ENCODE peak calls at places on chromosomes 6 and 20, in eight cellular contexts. H is HAP-1, U is IMR-90, R is bronchial epithelial cell, A is MM.1S, B is Panc1, E is SK-N-SH, C is transverse colon. L is an unnamed sample. For H3K27me3 and H3K36me3, the result is how much of the 10 kb centered on the place peaks cover.

GRCh38 chr6:31621991-31622390 is 1.5 kb downstream of the PRRC2A start:
- DNase-seq in A (no peak), R (no peak), H (peak), E (peak), B (no peak), C (peak), U (no peak), L (no peak)

GRCh38 chr6:28880894-28881780 is 42.6 kb downstream of the TRIM27 start:
- DNase-seq in A (peak), B (no peak), E (peak), R (peak), U (peak), H (peak), C (peak), L (no peak)

GRCh38 chr20:35610833-35611427 is 4.7 kb upstream of the SPAG4 start:
- DNase-seq in C (no peak), A (no peak), H (no peak), E (no peak), R (no peak), U (no peak), B (no peak), L (no peak)

GRCh38 chr6:11785449-11785951 is 6.9 kb upstream of the ADTRP start:
- DNase-seq in A (no peak), R (peak), B (no peak), E (no peak), U (no peak), C (no peak), H (no peak), L (no peak)

GRCh38 chr6:78947529-78947928 is 80.2 kb downstream of the IRAK1BP1 start:
- DNase-seq in E (no peak), C (no peak), R (no peak), B (no peak), A (no peak), H (no peak), U (peak), L (no peak)

GRCh38 chr6:158933075-158933474 is 66.9 kb downstream of the RSPH3 start:
- DNase-seq in A (no peak), U (no peak), R (no peak), B (no peak), H (no peak), C (no peak), E (no peak), L (no peak)

GRCh38 chr6:105045546-105045945 is 88.6 kb downstream of the LIN28B start:
- DNase-seq in H (no peak), B (peak), R (peak), C (no peak), E (no peak), U (peak), A (no peak), L (peak)

GRCh38 chr6:5125152-5126006 is 40.2 kb downstream of the PPP1R3G start:
- DNase-seq in E (no peak), R (peak), B (no peak), A (no peak), C (no peak), U (peak), H (no peak), L (peak)

GRCh38 chr6:30834643-30835042 is 49.7 kb upstream of the DDR1 start:
- DNase-seq in R (no peak), A (no peak), E (no peak), H (no peak), U (no peak), C (no peak), B (no peak), L (no peak)

GRCh38 chr6:168417158-168417557 is 23.8 kb upstream of the SMOC2 start:
- DNase-seq in U (no peak), B (no peak), A (no peak), H (no peak), R (no peak), E (no peak), C (no peak), L (no peak)

GRCh38 chr6:131292145-131292938 is 157.1 kb downstream of the AKAP7 start:
- DNase-seq in C (no peak), A (no peak), U (no peak), B (no peak), E (no peak), R (no peak), H (no peak), L (no peak)

GRCh38 chr6:27507041-27507956 is 34.4 kb upstream of the ZNF184 start:
- DNase-seq in A (no peak), R (no peak), E (no peak), H (no peak), C (no peak), U (no peak), B (no peak), L (no peak)

GRCh38 chr20:46004813-46005505 is 3.7 kb upstream of the MMP9 start:
- DNase-seq in U (no peak), B (no peak), E (no peak), R (peak), A (no peak), C (peak), H (no peak), L (no peak)

GRCh38 chr20:39909447-39909846 is 779.6 kb downstream of the MAFB start:
- DNase-seq in U (no peak), E (no peak), C (peak), H (no peak), R (peak), B (no peak), A (no peak), L (no peak)

GRCh38 chr20:57618091-57618765 is 2.0 kb downstream of the ZBP1 start:
- DNase-seq in E (no peak), C (peak), R (peak), A (peak), H (no peak), U (no peak), B (no peak), L (peak)

GRCh38 chr20:8132632-8133587 is 844 bp downstream of the PLCB1 start:
- DNase-seq in C (peak), A (no peak), R (no peak), H (no peak), E (no peak), U (no peak), B (no peak), L (no peak)

GRCh38 chr6:136014454-136015421 is 163.2 kb downstream of the PDE7B start:
- DNase-seq in B (no peak), R (peak), E (no peak), U (peak), H (no peak), C (no peak), A (no peak), L (peak)

GRCh38 chr6:44697333-44697732 is 309.8 kb downstream of the CDC5L start:
- DNase-seq in C (no peak), B (no peak), U (no peak), R (no peak), A (no peak), H (no peak), E (no peak), L (no peak)

GRCh38 chr20:36304786-36305495 is 1.2 kb upstream of the DLGAP4 start:
- DNase-seq in C (no peak), U (no peak), R (no peak), B (no peak), H (no peak), A (no peak), E (no peak), L (no peak)

GRCh38 chr6:36127462-36128016 is 2.8 kb upstream of the MAPK13 start:
- DNase-seq in H (no peak), C (no peak), E (no peak), U (peak), R (peak), B (peak), A (no peak), L (peak)

GRCh38 chr6:11067348-11067747 is 23.2 kb upstream of the ELOVL2 start:
- DNase-seq in R (no peak), A (no peak), C (no peak), E (no peak), U (no peak), H (no peak), B (no peak), L (no peak)

GRCh38 chr20:34016736-34017135 is 23.0 kb downstream of the RALY start:
- DNase-seq in C (no peak), B (no peak), U (no peak), R (no peak), E (no peak), H (no peak), A (no peak), L (no peak)

GRCh38 chr6:133340557-133340956 is 99.4 kb downstream of the EYA4 start:
- DNase-seq in B (no peak), A (no peak), U (peak), H (no peak), R (peak), C (no peak), E (peak), L (no peak)

GRCh38 chr6:169974663-169975062 is 223.2 kb downstream of the ERMARD start:
- DNase-seq in U (no peak), H (no peak), E (no peak), B (no peak), C (no peak), R (no peak), A (no peak), L (no peak)
- H3K27me3 ChIP-seq in U (under half), H (under half), E (under half), B (under half), C (under half), R (under half), A (under half), L (under half)

GRCh38 chr20:49871391-49871948 is 43.9 kb downstream of the SPATA2 start:
- DNase-seq in U (no peak), B (no peak), H (no peak), A (no peak), C (no peak), E (no peak), R (no peak), L (no peak)
- H3K36me3 ChIP-seq in U (under half), B (under half), H (under half), A (under half), C (under half), E (under half), R (under half), L (under half)

GRCh38 chr20:5447188-5447587 is 130.4 kb upstream of the PROKR2 start:
- DNase-seq in H (no peak), R (no peak), U (no peak), C (no peak), E (peak), B (no peak), A (no peak), L (no peak)
- H3K27me3 ChIP-seq in H (under half), R (under half), U (under half), C (under half), E (under half), B (under half), A (under half), L (under half)

DNA sequence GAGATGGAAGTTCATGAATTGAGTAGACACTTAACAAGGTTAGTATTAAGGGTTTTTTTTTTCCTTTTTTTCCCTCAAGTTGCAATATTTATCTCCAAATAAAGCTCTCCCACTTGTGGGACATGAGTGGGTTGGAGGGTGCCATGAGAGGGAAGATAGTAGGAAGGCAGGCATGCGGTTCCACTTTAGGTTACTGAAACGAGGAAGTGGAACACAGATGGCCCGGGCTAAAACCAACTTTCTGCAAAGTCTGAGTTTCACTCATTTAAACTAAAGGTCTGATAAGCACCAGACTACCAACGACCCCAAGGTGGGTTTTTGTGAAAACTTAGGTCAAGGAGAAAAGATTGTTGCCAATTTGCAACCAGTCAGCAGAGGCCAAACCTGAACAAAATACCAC is 42.2 kb downstream of the TBC1D7 start:
- DNase-seq in B (no peak), H (no peak), E (no peak), C (no peak), U (no peak), R (no peak), A (no peak), L (no peak)
- H3K36me3 ChIP-seq in B (under half), H (under half), E (under half), C (under half), U (under half), R (under half), A (under half), L (under half)

GRCh38 chr6:54193560-54193959 is 82.3 kb downstream of the MLIP start:
- DNase-seq in C (no peak), E (no peak), R (no peak), A (no peak), B (no peak), H (no peak), U (no peak), L (no peak)

GRCh38 chr6:54196905-54197304 is 85.7 kb downstream of the MLIP start:
- DNase-seq in R (no peak), B (no peak), E (no peak), A (no peak), C (no peak), H (no peak), U (no peak), L (no peak)

GRCh38 chr6:54195637-54196036 is 84.4 kb downstream of the MLIP start:
- DNase-seq in R (no peak), H (no peak), E (no peak), B (no peak), C (no peak), A (no peak), U (no peak), L (no peak)

GRCh38 chr6:54194067-54194466 is 82.8 kb downstream of the MLIP start:
- DNase-seq in H (peak), C (no peak), E (no peak), U (peak), B (no peak), R (peak), A (no peak), L (no peak)

GRCh38 chr6:54198134-54198533 is 86.9 kb downstream of the MLIP start:
- DNase-seq in A (no peak), B (no peak), C (no peak), H (no peak), U (no peak), R (peak), E (no peak), L (no peak)
- H3K27me3 ChIP-seq in A (under half), B (under half), C (under half), H (under half), U (under half), R (under half), E (under half), L (under half)

DNA sequence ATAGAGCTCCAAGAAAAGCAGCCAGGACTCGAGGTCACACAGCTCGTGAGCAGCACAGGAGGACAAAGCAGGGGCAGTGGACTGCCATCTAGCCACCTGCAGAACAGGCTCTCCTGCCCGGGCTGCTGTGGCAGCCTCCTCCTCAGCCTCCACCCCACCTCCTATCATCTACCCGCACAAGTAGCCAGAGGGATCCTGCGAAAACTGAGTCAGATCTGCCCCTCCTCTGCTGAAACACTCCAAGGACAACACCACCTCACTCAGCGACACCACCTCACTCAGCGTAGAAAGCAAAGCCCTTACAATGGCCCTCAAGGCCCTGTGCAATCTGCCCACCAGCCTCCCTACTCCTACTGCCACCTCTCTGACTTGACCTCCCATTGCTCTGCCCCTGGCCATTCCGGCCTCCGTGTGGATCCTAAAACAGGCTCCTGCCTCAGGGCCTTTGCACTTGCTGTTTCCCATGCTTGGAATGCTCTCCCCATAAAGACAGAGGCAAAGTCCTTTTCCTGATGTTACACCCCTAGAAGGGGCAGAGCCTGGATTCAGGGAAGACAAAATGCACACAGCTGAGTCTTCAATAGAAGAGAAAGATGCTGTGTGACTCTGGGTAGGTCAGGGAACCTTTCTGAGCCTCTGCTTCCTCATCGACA is 19.3 kb downstream of the PREX1 start:
- DNase-seq in R (no peak), B (no peak), H (no peak), C (no peak), A (no peak), U (no peak), E (no peak), L (no peak)
- H3K36me3 ChIP-seq in R (under half), B (under half), H (under half), C (under half), A (under half), U (under half), E (under half), L (under half)